ENCODE peak calls at places on chromosomes 3 and 15, in ten cellular contexts. X is heart left ventricle, C is tibial artery, R is endothelial cell, Z is AG08395, J is GM03348, F is mucosa of gallbladder, D is KG1, O is NCI-H510A, T is putamen. Y is an unnamed sample.

GRCh38 chr3:76442374-76442915 is 597.5 kb upstream of the ROBO2 start:
- DNase-seq in X (no peak), C (no peak), R (no peak), Z (no peak), J (no peak), F (no peak), D (no peak), O (no peak), T (no peak), Y (no peak)

GRCh38 chr3:158744567-158745288 is 12.5 kb upstream of the RARRES1 start:
- DNase-seq in X (no peak), C (no peak), R (no peak), Z (no peak), J (no peak), F (no peak), D (no peak), O (no peak), T (no peak), Y (no peak)

GRCh38 chr3:184639351-184639750 is 72.5 kb downstream of the MAGEF1 start:
- DNase-seq in X (peak; percentile 24), C (no peak), R (no peak), Z (no peak), J (no peak), F (no peak), D (no peak), O (peak; percentile 98), T (no peak), Y (no peak)

GRCh38 chr15:88535100-88535499 is 11.4 kb downstream of the DET1 start:
- DNase-seq in X (no peak), C (no peak), R (no peak), Z (peak; percentile 9), J (no peak), F (no peak), D (no peak), O (no peak), T (no peak), Y (no peak)

GRCh38 chr15:66188464-66188863 is 65.1 kb downstream of the MEGF11 start:
- DNase-seq in X (no peak), C (no peak), R (no peak), Z (no peak), J (no peak), F (no peak), D (no peak), O (no peak), T (no peak), Y (no peak)

GRCh38 chr3:188403404-188403803 is 249.4 kb downstream of the LPP start:
- DNase-seq in X (no peak), C (no peak), R (no peak), Z (no peak), J (no peak), F (no peak), D (no peak), O (no peak), T (no peak), Y (no peak)

GRCh38 chr15:78177447-78177873 is 28.3 kb downstream of the IDH3A start:
- DNase-seq in X (no peak), C (no peak), R (peak; percentile 67), Z (peak; percentile 61), J (peak; percentile 66), F (no peak), D (no peak), O (no peak), T (peak; percentile 39), Y (no peak)

GRCh38 chr15:28880680-28881079 is 5.1 kb upstream of the APBA2 start:
- DNase-seq in X (no peak), C (no peak), R (no peak), Z (no peak), J (no peak), F (no peak), D (no peak), O (no peak), T (no peak), Y (no peak)

GRCh38 chr3:53263907-53264306 is 8.1 kb upstream of the TKT start:
- DNase-seq in X (no peak), C (no peak), R (no peak), Z (no peak), J (no peak), F (no peak), D (no peak), O (no peak), T (no peak), Y (no peak)

GRCh38 chr3:151285940-151286339 is 7.6 kb upstream of the P2RY14 start:
- DNase-seq in X (no peak), C (no peak), R (no peak), Z (no peak), J (no peak), F (no peak), D (no peak), O (no peak), T (no peak), Y (no peak)

GRCh38 chr3:59246719-59247401 is 197.0 kb upstream of the CFAP20DC start:
- DNase-seq in X (no peak), C (no peak), R (no peak), Z (no peak), J (no peak), F (no peak), D (no peak), O (no peak), T (no peak), Y (no peak)

GRCh38 chr3:122918576-122919290 is 108.8 kb downstream of the SEMA5B start:
- DNase-seq in X (no peak), C (no peak), R (no peak), Z (peak; percentile 19), J (no peak), F (no peak), D (no peak), O (no peak), T (no peak), Y (no peak)

GRCh38 chr3:167575000-167575399 is 78.7 kb downstream of the WDR49 start:
- DNase-seq in X (no peak), C (no peak), R (no peak), Z (no peak), J (no peak), F (no peak), D (no peak), O (no peak), T (peak; percentile 7), Y (no peak)

GRCh38 chr3:33749546-33750215 is 31.6 kb upstream of the CLASP2 start:
- DNase-seq in X (no peak), C (no peak), R (no peak), Z (no peak), J (no peak), F (no peak), D (no peak), O (no peak), T (no peak), Y (no peak)

GRCh38 chr3:130820976-130821375 is 72.9 kb upstream of the ATP2C1 start:
- DNase-seq in X (no peak), C (no peak), R (no peak), Z (peak; percentile 57), J (peak; percentile 37), F (no peak), D (no peak), O (no peak), T (no peak), Y (no peak)

GRCh38 chr3:12143949-12144504 is 14.7 kb downstream of the TIMP4 start:
- DNase-seq in X (peak; percentile 69), C (peak; percentile 88), R (no peak), Z (peak; percentile 15), J (peak; percentile 71), F (peak; percentile 29), D (no peak), O (no peak), T (no peak), Y (peak; percentile 87)

GRCh38 chr3:58038675-58039302 is 30.6 kb downstream of the FLNB start:
- DNase-seq in X (no peak), C (no peak), R (no peak), Z (no peak), J (no peak), F (no peak), D (no peak), O (no peak), T (no peak), Y (peak; percentile 42)

GRCh38 chr15:71112429-71112828 is 2.8 kb upstream of the THSD4 start:
- DNase-seq in X (no peak), C (no peak), R (no peak), Z (no peak), J (no peak), F (no peak), D (no peak), O (no peak), T (no peak), Y (no peak)

GRCh38 chr15:90845201-90845949 is 23.0 kb upstream of the FURIN start:
- DNase-seq in X (no peak), C (no peak), R (no peak), Z (peak; percentile 84), J (peak; percentile 83), F (no peak), D (no peak), O (no peak), T (no peak), Y (no peak)

GRCh38 chr3:81823882-81824395 is 62.5 kb upstream of the GBE1 start:
- DNase-seq in X (no peak), C (no peak), R (no peak), Z (peak; percentile 3), J (peak; percentile 4), F (no peak), D (peak; percentile 21), O (no peak), T (peak; percentile 13), Y (no peak)

GRCh38 chr15:76285241-76285825 is 25.9 kb downstream of the ETFA start:
- DNase-seq in X (no peak), C (no peak), R (peak; percentile 4), Z (peak; percentile 34), J (peak; percentile 26), F (no peak), D (no peak), O (no peak), T (no peak), Y (no peak)

GRCh38 chr3:119352235-119352634 is 58.1 kb downstream of the ARHGAP31 start:
- DNase-seq in X (no peak), C (no peak), R (no peak), Z (no peak), J (no peak), F (no peak), D (peak; percentile 10), O (no peak), T (no peak), Y (no peak)

GRCh38 chr3:178054505-178054904 is 481.7 kb upstream of the KCNMB2 start:
- DNase-seq in X (no peak), C (no peak), R (no peak), Z (no peak), J (no peak), F (no peak), D (no peak), O (no peak), T (no peak), Y (no peak)

GRCh38 chr3:194328080-194328571 is 23.0 kb downstream of the CPN2 start:
- DNase-seq in X (no peak), C (no peak), R (no peak), Z (no peak), J (peak; percentile 57), F (no peak), D (no peak), O (no peak), T (no peak), Y (no peak)

GRCh38 chr3:10437995-10438901 is 67.1 kb downstream of the ATP2B2 start:
- DNase-seq in X (no peak), C (no peak), R (no peak), Z (peak; percentile 55), J (peak; percentile 52), F (no peak), D (no peak), O (no peak), T (no peak), Y (no peak)

GRCh38 chr3:29978036-29978435 is 628.4 kb upstream of the TGFBR2 start:
- DNase-seq in X (no peak), C (no peak), R (no peak), Z (no peak), J (no peak), F (no peak), D (no peak), O (no peak), T (no peak), Y (no peak)

GRCh38 chr15:32919749-32920414 is 202.1 kb downstream of the GREM1 start:
- DNase-seq in X (no peak), C (no peak), R (no peak), Z (peak; percentile 88), J (peak; percentile 80), F (no peak), D (no peak), O (no peak), T (no peak), Y (no peak)

GRCh38 chr15:71116366-71116765 is 1.1 kb downstream of the THSD4 start:
- DNase-seq in X (no peak), C (no peak), R (no peak), Z (no peak), J (no peak), F (no peak), D (no peak), O (no peak), T (no peak), Y (no peak)

Y was measured in sigmoid colon.